ENCODE peak calls at places on chromosomes 4 and X, in seven cellular contexts. One of them, this sample, is unnamed.

GRCh38 chr4:43776371-43776770 is 672.2 kb downstream of the KCTD8 start:
- DNase-seq in HEK293T: no peak
- DNase-seq in progenitor cell of endocrine pancreas: no peak
- DNase-seq in stimulated activated CD8-positive, alpha-beta memory T cell treated with anti-CD3 and anti-CD28 coated beads, Interleukin-2, amount 100 ng/mL, for 1 hour: no peak
- DNase-seq in T-helper 17 cell: no peak
- DNase-seq in thoracic aorta: no peak
- DNase-seq in RWPE1: peak
- DNase-seq in this sample: no peak

GRCh38 chr4:183384516-183384915 is 59.9 kb upstream of the CDKN2AIP start:
- DNase-seq in progenitor cell of endocrine pancreas: no peak
- DNase-seq in T-helper 17 cell: no peak
- DNase-seq in RWPE1: no peak
- DNase-seq in stimulated activated CD8-positive, alpha-beta memory T cell treated with anti-CD3 and anti-CD28 coated beads, Interleukin-2, amount 100 ng/mL, for 1 hour: no peak
- DNase-seq in HEK293T: no peak
- DNase-seq in thoracic aorta: no peak
- DNase-seq in this sample: no peak

GRCh38 chr4:126888968-126889367 is 743.8 kb upstream of the INTU start:
- DNase-seq in thoracic aorta: no peak
- DNase-seq in progenitor cell of endocrine pancreas: no peak
- DNase-seq in stimulated activated CD8-positive, alpha-beta memory T cell treated with anti-CD3 and anti-CD28 coated beads, Interleukin-2, amount 100 ng/mL, for 1 hour: no peak
- DNase-seq in T-helper 17 cell: no peak
- DNase-seq in HEK293T: no peak
- DNase-seq in RWPE1: peak
- DNase-seq in this sample: peak

GRCh38 chrX:150051096-150051495 is 112.8 kb upstream of the EOLA2 start:
- DNase-seq in thoracic aorta: no peak
- DNase-seq in stimulated activated CD8-positive, alpha-beta memory T cell treated with anti-CD3 and anti-CD28 coated beads, Interleukin-2, amount 100 ng/mL, for 1 hour: no peak
- DNase-seq in HEK293T: no peak
- DNase-seq in T-helper 17 cell: no peak
- DNase-seq in progenitor cell of endocrine pancreas: no peak
- DNase-seq in RWPE1: peak
- DNase-seq in this sample: peak

GRCh38 chr4:167111622-167112021 is 122.7 kb downstream of the SPOCK3 start:
- DNase-seq in stimulated activated CD8-positive, alpha-beta memory T cell treated with anti-CD3 and anti-CD28 coated beads, Interleukin-2, amount 100 ng/mL, for 1 hour: no peak
- DNase-seq in T-helper 17 cell: no peak
- DNase-seq in RWPE1: no peak
- DNase-seq in HEK293T: no peak
- DNase-seq in thoracic aorta: no peak
- DNase-seq in progenitor cell of endocrine pancreas: no peak
- DNase-seq in this sample: peak

GRCh38 chrX:124328765-124329164 is 3.7 kb upstream of the TEX13D start:
- DNase-seq in stimulated activated CD8-positive, alpha-beta memory T cell treated with anti-CD3 and anti-CD28 coated beads, Interleukin-2, amount 100 ng/mL, for 1 hour: no peak
- DNase-seq in T-helper 17 cell: no peak
- DNase-seq in HEK293T: no peak
- DNase-seq in progenitor cell of endocrine pancreas: no peak
- DNase-seq in RWPE1: peak
- DNase-seq in thoracic aorta: no peak
- DNase-seq in this sample: peak

GRCh38 chr4:136637071-136637777 is 895.1 kb downstream of the PCDH18 start:
- DNase-seq in thoracic aorta: no peak
- DNase-seq in HEK293T: peak
- DNase-seq in stimulated activated CD8-positive, alpha-beta memory T cell treated with anti-CD3 and anti-CD28 coated beads, Interleukin-2, amount 100 ng/mL, for 1 hour: no peak
- DNase-seq in T-helper 17 cell: no peak
- DNase-seq in RWPE1: no peak
- DNase-seq in progenitor cell of endocrine pancreas: no peak
- DNase-seq in this sample: peak

GRCh38 chrX:15505104-15505503 is 4.5 kb downstream of the BMX start:
- DNase-seq in HEK293T: no peak
- DNase-seq in T-helper 17 cell: no peak
- DNase-seq in stimulated activated CD8-positive, alpha-beta memory T cell treated with anti-CD3 and anti-CD28 coated beads, Interleukin-2, amount 100 ng/mL, for 1 hour: no peak
- DNase-seq in RWPE1: peak
- DNase-seq in progenitor cell of endocrine pancreas: no peak
- DNase-seq in thoracic aorta: no peak
- DNase-seq in this sample: no peak

GRCh38 chrX:23552289-23552688 is 115.0 kb upstream of the PRDX4 start:
- DNase-seq in T-helper 17 cell: no peak
- DNase-seq in progenitor cell of endocrine pancreas: no peak
- DNase-seq in thoracic aorta: no peak
- DNase-seq in HEK293T: no peak
- DNase-seq in stimulated activated CD8-positive, alpha-beta memory T cell treated with anti-CD3 and anti-CD28 coated beads, Interleukin-2, amount 100 ng/mL, for 1 hour: no peak
- DNase-seq in RWPE1: no peak
- DNase-seq in this sample: no peak

GRCh38 chr4:153731239-153731638 is 28.6 kb downstream of the RNF175 start:
- DNase-seq in thoracic aorta: no peak
- DNase-seq in HEK293T: no peak
- DNase-seq in T-helper 17 cell: no peak
- DNase-seq in RWPE1: peak
- DNase-seq in progenitor cell of endocrine pancreas: no peak
- DNase-seq in stimulated activated CD8-positive, alpha-beta memory T cell treated with anti-CD3 and anti-CD28 coated beads, Interleukin-2, amount 100 ng/mL, for 1 hour: no peak
- DNase-seq in this sample: peak

GRCh38 chr4:155745984-155746383 is 12.8 kb upstream of the GUCY1B1 start:
- DNase-seq in thoracic aorta: no peak
- DNase-seq in progenitor cell of endocrine pancreas: no peak
- DNase-seq in RWPE1: no peak
- DNase-seq in T-helper 17 cell: no peak
- DNase-seq in stimulated activated CD8-positive, alpha-beta memory T cell treated with anti-CD3 and anti-CD28 coated beads, Interleukin-2, amount 100 ng/mL, for 1 hour: no peak
- DNase-seq in HEK293T: no peak
- DNase-seq in this sample: peak

GRCh38 chr4:15714141-15714540 is 11.3 kb downstream of the BST1 start:
- DNase-seq in thoracic aorta: no peak
- DNase-seq in HEK293T: no peak
- DNase-seq in T-helper 17 cell: no peak
- DNase-seq in progenitor cell of endocrine pancreas: no peak
- DNase-seq in RWPE1: no peak
- DNase-seq in stimulated activated CD8-positive, alpha-beta memory T cell treated with anti-CD3 and anti-CD28 coated beads, Interleukin-2, amount 100 ng/mL, for 1 hour: no peak
- DNase-seq in this sample: no peak

GRCh38 chr4:82584921-82585320 is 23.1 kb upstream of the TMEM150C start:
- DNase-seq in stimulated activated CD8-positive, alpha-beta memory T cell treated with anti-CD3 and anti-CD28 coated beads, Interleukin-2, amount 100 ng/mL, for 1 hour: no peak
- DNase-seq in HEK293T: no peak
- DNase-seq in RWPE1: no peak
- DNase-seq in thoracic aorta: no peak
- DNase-seq in progenitor cell of endocrine pancreas: no peak
- DNase-seq in T-helper 17 cell: no peak
- DNase-seq in this sample: no peak

GRCh38 chrX:147736045-147736444 is 175.7 kb upstream of the FMR1 start:
- DNase-seq in RWPE1: no peak
- DNase-seq in stimulated activated CD8-positive, alpha-beta memory T cell treated with anti-CD3 and anti-CD28 coated beads, Interleukin-2, amount 100 ng/mL, for 1 hour: no peak
- DNase-seq in T-helper 17 cell: no peak
- DNase-seq in progenitor cell of endocrine pancreas: no peak
- DNase-seq in HEK293T: no peak
- DNase-seq in thoracic aorta: no peak
- DNase-seq in this sample: no peak

GRCh38 chrX:153379971-153380581 is 21.1 kb downstream of the PNMA6E start:
- DNase-seq in HEK293T: no peak
- DNase-seq in RWPE1: no peak
- DNase-seq in stimulated activated CD8-positive, alpha-beta memory T cell treated with anti-CD3 and anti-CD28 coated beads, Interleukin-2, amount 100 ng/mL, for 1 hour: no peak
- DNase-seq in progenitor cell of endocrine pancreas: no peak
- DNase-seq in thoracic aorta: no peak
- DNase-seq in T-helper 17 cell: no peak
- DNase-seq in this sample: no peak

GRCh38 chr4:156388826-156389225 is 435.2 kb upstream of the CTSO start:
- DNase-seq in HEK293T: no peak
- DNase-seq in T-helper 17 cell: no peak
- DNase-seq in progenitor cell of endocrine pancreas: no peak
- DNase-seq in thoracic aorta: no peak
- DNase-seq in RWPE1: no peak
- DNase-seq in stimulated activated CD8-positive, alpha-beta memory T cell treated with anti-CD3 and anti-CD28 coated beads, Interleukin-2, amount 100 ng/mL, for 1 hour: no peak
- DNase-seq in this sample: peak

GRCh38 chr4:156294577-156294976 is 340.9 kb upstream of the CTSO start:
- DNase-seq in stimulated activated CD8-positive, alpha-beta memory T cell treated with anti-CD3 and anti-CD28 coated beads, Interleukin-2, amount 100 ng/mL, for 1 hour: no peak
- DNase-seq in progenitor cell of endocrine pancreas: no peak
- DNase-seq in T-helper 17 cell: no peak
- DNase-seq in RWPE1: peak
- DNase-seq in HEK293T: peak
- DNase-seq in thoracic aorta: no peak
- DNase-seq in this sample: peak

GRCh38 chr4:109302366-109303140 is at the start of gene COL25A1:
- DNase-seq in thoracic aorta: no peak
- DNase-seq in stimulated activated CD8-positive, alpha-beta memory T cell treated with anti-CD3 and anti-CD28 coated beads, Interleukin-2, amount 100 ng/mL, for 1 hour: no peak
- DNase-seq in RWPE1: peak
- DNase-seq in HEK293T: peak
- DNase-seq in T-helper 17 cell: peak
- DNase-seq in progenitor cell of endocrine pancreas: peak
- DNase-seq in this sample: no peak

GRCh38 chr4:32775049-32775448 is 2054.9 kb downstream of the PCDH7 start:
- DNase-seq in thoracic aorta: no peak
- DNase-seq in T-helper 17 cell: no peak
- DNase-seq in RWPE1: no peak
- DNase-seq in progenitor cell of endocrine pancreas: no peak
- DNase-seq in stimulated activated CD8-positive, alpha-beta memory T cell treated with anti-CD3 and anti-CD28 coated beads, Interleukin-2, amount 100 ng/mL, for 1 hour: no peak
- DNase-seq in HEK293T: peak
- DNase-seq in this sample: peak

GRCh38 chrX:149540621-149541520 is at the start of gene EOLA1:
- DNase-seq in RWPE1: no peak
- DNase-seq in stimulated activated CD8-positive, alpha-beta memory T cell treated with anti-CD3 and anti-CD28 coated beads, Interleukin-2, amount 100 ng/mL, for 1 hour: peak
- DNase-seq in thoracic aorta: peak
- DNase-seq in HEK293T: peak
- DNase-seq in progenitor cell of endocrine pancreas: peak
- DNase-seq in T-helper 17 cell: peak
- DNase-seq in this sample: peak

GRCh38 chr4:154928640-154929257 is 147.7 kb downstream of the RBM46 start:
- DNase-seq in HEK293T: peak
- DNase-seq in T-helper 17 cell: no peak
- DNase-seq in progenitor cell of endocrine pancreas: no peak
- DNase-seq in thoracic aorta: no peak
- DNase-seq in stimulated activated CD8-positive, alpha-beta memory T cell treated with anti-CD3 and anti-CD28 coated beads, Interleukin-2, amount 100 ng/mL, for 1 hour: no peak
- DNase-seq in RWPE1: no peak
- DNase-seq in this sample: peak

GRCh38 chr4:87697272-87697671 is 47.2 kb downstream of the DMP1 start:
- DNase-seq in HEK293T: no peak
- DNase-seq in stimulated activated CD8-positive, alpha-beta memory T cell treated with anti-CD3 and anti-CD28 coated beads, Interleukin-2, amount 100 ng/mL, for 1 hour: no peak
- DNase-seq in progenitor cell of endocrine pancreas: no peak
- DNase-seq in thoracic aorta: no peak
- DNase-seq in RWPE1: no peak
- DNase-seq in T-helper 17 cell: no peak
- DNase-seq in this sample: no peak

This sample was measured in M059J.